ENCODE peak calls at places on chromosomes 13 and 19, in six cellular contexts. F is RPMI8226; U is cardiac muscle cell; T is stimulated activated CD8-positive, alpha-beta memory T cell treated with anti-CD3 and anti-CD28 coated beads, Interleukin-4, amount 100 ng/mL, for 1 hour; O is OCI-M1; L is AG04450. P is an unnamed sample.

GRCh38 chr13:74200081-74200480 is 65.9 kb upstream of the KLF12 start:
- DNase-seq in U (no peak), O (no peak), T (no peak), F (no peak), L (no peak), P (no peak)

GRCh38 chr19:32457540-32457939 is 52.0 kb downstream of the DPY19L3 start:
- DNase-seq in U (no peak), L (no peak), O (no peak), F (no peak), T (no peak), P (no peak)

GRCh38 chr13:87674143-87674772 is 3.1 kb downstream of the SLITRK5 start:
- DNase-seq in O (peak), F (no peak), U (no peak), T (no peak), L (no peak), P (peak)

GRCh38 chr13:34867590-34867989 is 74.5 kb upstream of the NBEA start:
- DNase-seq in U (peak), O (no peak), F (no peak), L (no peak), T (no peak), P (no peak)

GRCh38 chr13:30299746-30300145 is 7.6 kb downstream of the KATNAL1 start:
- DNase-seq in U (no peak), O (no peak), F (no peak), T (no peak), L (no peak), P (no peak)

GRCh38 chr13:64471916-64472315 is 2758.2 kb downstream of the PCDH9 start:
- DNase-seq in O (peak), T (no peak), F (no peak), L (peak), U (peak), P (peak)

GRCh38 chr13:75963318-75963717 is 327.2 kb downstream of the LMO7 start:
- DNase-seq in U (no peak), T (no peak), L (no peak), O (peak), F (no peak), P (no peak)

GRCh38 chr13:25848822-25849740 is 202.7 kb downstream of the SHISA2 start:
- DNase-seq in L (no peak), T (no peak), F (no peak), O (no peak), U (no peak), P (no peak)

GRCh38 chr19:50718255-50719118 is 1.1 kb downstream of the SHANK1 start:
- DNase-seq in F (no peak), U (no peak), O (no peak), T (no peak), L (no peak), P (no peak)

GRCh38 chr19:48547722-48548121 is 4.2 kb upstream of the SULT2B1 start:
- DNase-seq in U (no peak), F (no peak), O (no peak), L (no peak), T (no peak), P (no peak)

GRCh38 chr13:47081246-47081645 is 184.4 kb upstream of the HTR2A start:
- DNase-seq in F (no peak), U (no peak), L (no peak), T (no peak), O (no peak), P (no peak)

GRCh38 chr13:66138172-66138811 is 1091.8 kb downstream of the PCDH9 start:
- DNase-seq in F (peak), O (peak), U (no peak), T (no peak), L (no peak), P (no peak)

GRCh38 chr19:35937345-35938281 is 1.4 kb downstream of the LRFN3 start:
- DNase-seq in F (no peak), L (no peak), T (no peak), O (no peak), U (no peak), P (no peak)

GRCh38 chr13:49400755-49401659 is 42.9 kb downstream of the CAB39L start:
- DNase-seq in T (no peak), O (peak), F (no peak), U (peak), L (peak), P (peak)

GRCh38 chr19:5186293-5187050 is 154.1 kb downstream of the PTPRS start:
- DNase-seq in L (no peak), U (peak), T (no peak), F (no peak), O (no peak), P (no peak)

P was measured in KBM-7.